ENCODE peak calls at places on chromosomes 1 and 21, in seven cellular contexts. E is heart left ventricle, K is upper lobe of right lung, A is cardiac muscle cell, U is left lung, P is ovary, M is neural progenitor cell. C is an unnamed sample. For H3K4me1, the result is how much of the 10 kb centered on the place peaks cover.

GRCh38 chr1:117077267-117077666 is 17.1 kb downstream of the TTF2 start:
- DNase-seq in M (no peak), K (no peak), E (no peak), U (no peak), P (no peak), A (no peak), C (no peak)

GRCh38 chr1:51624851-51625250 is 8.0 kb downstream of the OSBPL9 start:
- DNase-seq in K (no peak), U (no peak), A (no peak), M (no peak), E (no peak), P (no peak), C (no peak)

GRCh38 chr1:93588206-93588605 is 93.4 kb downstream of the BCAR3 start:
- DNase-seq in U (no peak), P (no peak), E (no peak), K (no peak), M (no peak), A (no peak), C (no peak)

GRCh38 chr1:39917825-39918224 is 16.1 kb upstream of the MYCL start:
- DNase-seq in E (no peak), M (peak), A (no peak), P (no peak), K (no peak), U (no peak), C (no peak)

GRCh38 chr1:195733826-195734225 is 874.4 kb downstream of the KCNT2 start:
- DNase-seq in P (no peak), K (no peak), E (no peak), U (no peak), A (no peak), M (peak), C (no peak)

GRCh38 chr1:200628223-200628868 is 7.8 kb upstream of the KIF14 start:
- DNase-seq in M (no peak), A (no peak), U (no peak), K (no peak), E (no peak), P (no peak), C (no peak)

GRCh38 chr1:36567601-36568341 is 85.1 kb upstream of the CSF3R start:
- DNase-seq in M (peak), P (no peak), U (no peak), A (no peak), K (peak), E (no peak), C (peak)

GRCh38 chr1:242426271-242426905 is 98.1 kb downstream of the PLD5 start:
- DNase-seq in K (no peak), A (no peak), E (no peak), M (no peak), P (no peak), U (no peak), C (no peak)

GRCh38 chr21:32333953-32334673 is 35.5 kb downstream of the MRAP start:
- DNase-seq in M (no peak), A (no peak), U (no peak), E (no peak), K (no peak), P (no peak), C (peak)

GRCh38 chr1:233459968-233460367 is 132.4 kb downstream of the MAP3K21 start:
- DNase-seq in M (peak), E (no peak), K (no peak), U (no peak), A (peak), P (no peak), C (no peak)

GRCh38 chr21:40334159-40334558 is 466.9 kb downstream of the PCP4 start:
- DNase-seq in A (no peak), P (no peak), E (no peak), M (no peak), U (no peak), K (no peak), C (no peak)

GRCh38 chr1:158999301-159000069 is 10.2 kb upstream of the IFI16 start:
- DNase-seq in A (peak), K (no peak), U (no peak), E (peak), P (peak), M (peak), C (peak)

GRCh38 chr1:181083842-181084605 is 4.5 kb upstream of the IER5 start:
- DNase-seq in U (no peak), P (no peak), E (no peak), A (peak), K (peak), M (peak), C (peak)

GRCh38 chr1:196933531-196934189 is 9.9 kb upstream of the CFHR2 start:
- DNase-seq in P (no peak), A (no peak), U (peak), K (no peak), M (no peak), E (peak), C (no peak)

GRCh38 chr1:48619529-48619928 is 147.5 kb upstream of the SPATA6 start:
- DNase-seq in M (peak), E (no peak), K (no peak), P (no peak), U (no peak), A (peak), C (no peak)

GRCh38 chr1:63636192-63637105 is 43.2 kb downstream of the PGM1 start:
- DNase-seq in E (no peak), M (no peak), K (no peak), P (no peak), A (no peak), U (no peak), C (no peak)

GRCh38 chr1:106746448-106747085 is 309.9 kb upstream of the PRMT6 start:
- DNase-seq in A (no peak), E (no peak), M (peak), U (no peak), K (no peak), P (no peak), C (no peak)

GRCh38 chr1:200260587-200261335 is 149.1 kb downstream of the ZNF281 start:
- DNase-seq in M (no peak), A (no peak), U (no peak), E (no peak), K (no peak), P (no peak), C (no peak)

GRCh38 chr1:167219194-167219593 is 1.5 kb upstream of the POU2F1 start:
- DNase-seq in M (peak), E (no peak), A (no peak), P (no peak), K (no peak), U (no peak), C (no peak)

GRCh38 chr1:244346972-244347618 is 104.6 kb downstream of the ADSS2 start:
- DNase-seq in E (no peak), K (no peak), M (no peak), U (no peak), P (no peak), A (no peak), C (no peak)

GRCh38 chr1:185720633-185721272 is 13.4 kb upstream of the HMCN1 start:
- DNase-seq in U (no peak), K (no peak), M (peak), A (peak), P (no peak), E (no peak), C (no peak)

GRCh38 chr1:40763742-40764532 is 19.6 kb upstream of the KCNQ4 start:
- DNase-seq in E (no peak), P (no peak), U (no peak), M (no peak), A (no peak), K (no peak), C (no peak)

GRCh38 chr21:26845066-26845749 is at the start of gene ADAMTS1:
- DNase-seq in U (peak), M (peak), K (peak), P (peak), A (peak), E (peak), C (peak)

GRCh38 chr1:218765753-218766152 is 407.9 kb upstream of the LYPLAL1 start:
- DNase-seq in U (no peak), M (no peak), A (no peak), E (no peak), K (no peak), P (no peak), C (no peak)

GRCh38 chr1:93629101-93630059 is 52.3 kb downstream of the BCAR3 start:
- DNase-seq in P (no peak), M (peak), U (no peak), K (no peak), E (no peak), A (peak), C (no peak)

GRCh38 chr21:45309069-45309521 is 21.4 kb upstream of the POFUT2 start:
- DNase-seq in P (peak), A (peak), K (peak), E (peak), U (peak), M (peak), C (no peak)

GRCh38 chr1:211606327-211606913 is 27.5 kb upstream of the SLC30A1 start:
- DNase-seq in M (no peak), P (no peak), A (no peak), K (no peak), U (no peak), E (no peak), C (no peak)

GRCh38 chr1:56297191-56297590 is 282.2 kb downstream of the PLPP3 start:
- DNase-seq in U (no peak), A (no peak), K (no peak), P (no peak), E (no peak), M (no peak), C (no peak)

GRCh38 chr1:108747128-108747827 is 804 bp downstream of the STXBP3 start:
- DNase-seq in A (peak), E (peak), K (peak), P (peak), U (peak), M (peak), C (peak)

GRCh38 chr1:35448344-35448801 is 108.8 kb downstream of the KIAA0319L start:
- DNase-seq in P (no peak), A (no peak), K (no peak), M (no peak), E (no peak), U (no peak), C (no peak)

GRCh38 chr1:9009438-9010366 is 16.5 kb downstream of the SLC2A7 start:
- DNase-seq in K (no peak), A (peak), M (peak), U (peak), E (no peak), P (peak), C (no peak)

GRCh38 chr1:45236136-45236535 is 29.7 kb upstream of the ZSWIM5 start:
- DNase-seq in P (no peak), U (no peak), E (no peak), A (no peak), K (no peak), M (no peak), C (no peak)

GRCh38 chr1:231460614-231461013 is 38.5 kb upstream of the EGLN1 start:
- DNase-seq in E (no peak), U (no peak), M (no peak), A (no peak), P (no peak), K (no peak), C (no peak)

GRCh38 chr1:161478985-161479384 is 26.3 kb upstream of the FCGR2A start:
- DNase-seq in E (no peak), P (no peak), K (no peak), A (no peak), U (peak), M (no peak), C (no peak)
- H3K27ac ChIP-seq in E (no peak), P (no peak), K (no peak), A (no peak), U (no peak), M (no peak), C (no peak)

DNA sequence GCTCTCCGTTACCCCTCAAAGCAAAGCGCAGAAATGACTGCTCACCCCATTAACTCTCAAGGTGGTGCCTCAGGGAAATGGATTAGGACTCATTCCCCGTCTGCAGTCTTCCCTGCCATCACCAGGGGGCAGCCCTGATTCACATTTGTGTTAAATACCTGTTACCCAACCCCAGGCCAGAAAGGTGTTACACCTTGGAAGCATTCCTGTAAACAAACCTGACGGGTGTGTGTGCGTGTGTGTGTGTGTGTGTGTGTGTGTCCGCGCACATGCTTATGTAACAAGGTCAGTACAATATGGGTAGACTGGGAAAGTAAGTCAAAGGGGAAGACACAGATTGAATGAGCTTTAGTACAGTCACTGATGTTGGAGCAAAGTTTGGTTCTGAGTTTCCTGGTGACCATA is 6.3 kb upstream of the GUCA2B start:
- DNase-seq in E (peak), M (peak), U (no peak), K (peak), A (peak), P (peak), C (no peak)
- TF ChIP-seq CTCF in E (peak), M (peak), U (peak), K (peak), A (peak), P (no peak), C (peak)

DNA sequence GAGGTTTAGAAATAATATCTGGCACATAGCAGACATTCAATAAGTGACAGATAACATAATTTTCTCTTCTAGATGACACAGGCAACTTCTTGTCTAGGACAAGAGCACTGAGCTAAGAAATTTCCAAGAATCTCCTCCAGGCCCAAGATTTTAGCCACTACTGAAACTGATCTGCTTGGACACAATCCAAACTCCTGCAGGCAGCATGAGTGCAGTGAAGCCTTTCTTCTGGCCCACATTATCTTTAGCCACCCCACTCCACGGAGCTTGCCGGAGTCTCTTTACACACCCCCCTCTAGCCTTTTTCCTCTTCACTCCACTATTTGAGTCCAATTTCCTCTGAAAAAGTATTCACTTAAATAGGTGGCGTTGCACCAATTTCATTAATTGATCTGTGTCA is 142.9 kb upstream of the DUSP10 start:
- DNase-seq in K (no peak), M (no peak), U (no peak), P (no peak), E (no peak), A (no peak), C (no peak)
- H3K4me1 ChIP-seq in K (under half), M (under half), U (under half), P (under half), E (under half), A (under half), C (under half)

GRCh38 chr21:41726630-41726969 is 40.3 kb downstream of the RIPK4 start:
- DNase-seq in M (no peak), E (no peak), U (no peak), P (no peak), K (no peak), A (no peak), C (no peak)
- H3K27ac ChIP-seq in M (no peak), E (no peak), U (no peak), P (no peak), K (peak), A (no peak), C (peak)

GRCh38 chr1:58041621-58042020 is 504.9 kb downstream of the OMA1 start:
- DNase-seq in A (no peak), M (peak), U (no peak), E (no peak), K (no peak), P (no peak), C (no peak)

GRCh38 chr1:58045094-58045493 is 501.4 kb downstream of the OMA1 start:
- DNase-seq in K (no peak), E (no peak), A (no peak), U (peak), M (no peak), P (no peak), C (no peak)

DNA sequence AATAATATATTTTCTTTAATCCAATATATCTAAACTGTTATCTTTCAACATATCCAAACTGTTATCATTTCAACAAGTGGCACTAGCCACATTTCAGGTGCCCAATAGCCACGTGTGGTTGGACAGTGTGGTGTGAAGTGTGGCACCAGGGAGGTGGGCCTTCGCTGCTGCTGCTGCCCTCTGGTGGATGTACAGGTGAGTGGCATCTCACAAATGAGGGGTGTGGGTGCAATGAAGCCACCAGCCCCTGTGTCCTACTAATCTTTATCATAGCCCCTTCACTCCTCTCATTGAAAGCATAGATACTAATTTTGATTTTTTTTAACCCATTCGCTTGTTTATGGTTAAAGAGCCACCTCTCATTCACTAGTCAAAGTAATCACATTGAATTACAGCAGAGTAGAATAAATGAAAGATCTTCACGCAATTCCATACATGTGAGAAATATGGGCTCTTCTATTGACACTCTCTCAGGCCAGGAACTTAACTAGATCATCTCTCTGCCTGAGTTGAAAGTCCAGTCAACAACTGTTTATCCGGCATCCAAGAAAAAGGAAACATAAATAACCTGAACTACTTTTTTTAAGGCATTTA is 499.2 kb downstream of the OMA1 start:
- DNase-seq in M (peak), A (peak), P (no peak), K (no peak), E (no peak), U (peak), C (no peak)
- TF ChIP-seq CTCF in M (peak), A (peak), P (no peak), K (peak), E (peak), U (peak), C (peak)

GRCh38 chr1:12452262-12452661 is 165.7 kb downstream of the DHRS3 start:
- DNase-seq in M (no peak), P (no peak), E (no peak), U (no peak), K (no peak), A (no peak), C (no peak)
- H3K4me1 ChIP-seq in M (under half), P (under half), E (half or more), U (half or more), K (half or more), A (under half), C (half or more)

DNA sequence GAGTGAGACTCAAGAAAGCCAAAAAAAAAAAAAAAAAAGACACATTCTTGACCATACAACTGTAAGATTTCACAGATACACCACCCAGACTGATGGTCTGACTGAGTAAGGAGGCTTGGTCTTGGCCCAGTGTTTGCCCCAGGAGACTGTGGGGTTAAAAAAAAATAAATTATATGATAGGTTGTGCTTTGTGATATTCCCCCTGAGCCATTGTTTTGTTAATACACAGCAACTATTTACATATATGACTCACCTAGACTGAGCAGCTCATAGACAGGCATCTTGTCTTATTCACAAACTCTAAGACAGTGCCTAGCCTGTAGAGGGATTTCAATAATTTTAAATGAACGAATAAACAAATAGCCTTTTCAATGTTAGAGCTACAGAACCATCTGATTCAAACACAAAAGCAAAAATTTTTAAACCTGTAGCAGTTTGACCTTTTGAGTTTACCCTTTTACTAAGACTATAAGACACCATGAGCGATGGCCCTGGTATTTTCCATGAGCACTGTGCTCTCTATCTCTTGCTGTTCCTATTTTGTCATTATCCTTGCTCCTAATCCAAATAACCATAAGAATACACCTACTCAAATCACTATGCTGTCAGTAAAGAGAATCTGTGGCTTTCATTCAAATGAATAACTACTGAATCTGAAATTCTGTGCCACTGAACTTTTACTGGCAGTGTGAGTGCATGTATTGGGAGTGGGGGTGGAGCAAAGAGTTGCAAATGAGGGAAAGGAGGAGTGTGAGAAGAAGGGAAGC is 199.4 kb upstream of the PTBP2 start:
- DNase-seq in K (no peak), E (no peak), P (no peak), A (no peak), M (no peak), U (no peak), C (no peak)
- H3K27ac ChIP-seq in K (no peak), E (no peak), P (no peak), A (no peak), M (no peak), U (no peak), C (no peak)

GRCh38 chr1:17890815-17891191 is 135.7 kb downstream of the ACTL8 start:
- DNase-seq in U (no peak), A (no peak), P (no peak), E (no peak), M (no peak), K (peak), C (no peak)

GRCh38 chr1:17892225-17892624 is 137.1 kb downstream of the ACTL8 start:
- DNase-seq in U (no peak), M (no peak), K (peak), A (no peak), P (no peak), E (peak), C (peak)

GRCh38 chr1:17892851-17893250 is 137.7 kb downstream of the ACTL8 start:
- DNase-seq in E (no peak), P (no peak), A (no peak), U (no peak), M (no peak), K (peak), C (peak)

GRCh38 chr1:17890056-17890814 is 135.1 kb downstream of the ACTL8 start:
- DNase-seq in U (no peak), E (no peak), M (no peak), P (no peak), A (no peak), K (peak), C (no peak)

GRCh38 chr1:17891205-17892110 is 136.3 kb downstream of the ACTL8 start:
- DNase-seq in E (no peak), K (peak), M (no peak), U (no peak), A (no peak), P (no peak), C (no peak)
- TF ChIP-seq CTCF in E (no peak), K (no peak), M (no peak), U (no peak), A (no peak), P (no peak), C (no peak)